ENCODE peak calls at places on chromosomes 6 and 20, in eight cellular contexts. O is PC-9; T is uterus; C is RWPE1; S is A549; I is mesendoderm; K is substantia nigra; L is CD4-positive, alpha-beta memory T cell. Q is an unnamed sample.

GRCh38 chr20:18288748-18289705 is 700 bp downstream of the ZNF133 start:
- DNase-seq in I (peak; percentile 17), C (peak; percentile 39), O (no peak), L (no peak), K (no peak), S (no peak), T (no peak), Q (peak; percentile 18)

GRCh38 chr6:87848616-87849015 is 146.6 kb upstream of the AKIRIN2 start:
- DNase-seq in C (peak; percentile 8), S (no peak), T (no peak), L (no peak), O (peak; percentile 42), K (no peak), I (no peak), Q (peak; percentile 48)

GRCh38 chr6:23137596-23137995 is 568.2 kb downstream of the HDGFL1 start:
- DNase-seq in I (no peak), K (no peak), L (no peak), S (no peak), C (no peak), O (no peak), T (no peak), Q (no peak)

GRCh38 chr6:31332637-31333602 is 24.1 kb downstream of the HLA-B start:
- DNase-seq in K (no peak), O (no peak), T (no peak), L (peak; percentile 52), I (no peak), C (no peak), S (no peak), Q (no peak)

GRCh38 chr20:53981130-53981529 is 89.3 kb downstream of the BCAS1 start:
- DNase-seq in K (no peak), L (no peak), O (no peak), I (no peak), S (no peak), C (no peak), T (no peak), Q (no peak)

GRCh38 chr6:122153530-122153929 is 245.9 kb upstream of the HSF2 start:
- DNase-seq in O (no peak), L (no peak), C (no peak), T (no peak), K (no peak), I (peak; percentile 5), S (no peak), Q (no peak)

GRCh38 chr20:57435498-57436222 is 44.5 kb downstream of the RBM38 start:
- DNase-seq in K (peak; percentile 76), I (peak; percentile 50), C (peak; percentile 85), L (peak; percentile 30), S (peak; percentile 30), O (peak; percentile 96), T (no peak), Q (peak; percentile 77)

GRCh38 chr6:15365273-15365687 is 119.4 kb downstream of the JARID2 start:
- DNase-seq in K (peak; percentile 48), S (peak; percentile 72), T (peak; percentile 54), L (peak; percentile 20), C (peak; percentile 77), I (no peak), O (no peak), Q (peak; percentile 59)

GRCh38 chr6:101276066-101276465 is 117.4 kb upstream of the GRIK2 start:
- DNase-seq in C (no peak), O (no peak), T (no peak), I (no peak), S (no peak), K (no peak), L (no peak), Q (no peak)

GRCh38 chr20:19328676-19329075 is 116.2 kb downstream of the SLC24A3 start:
- DNase-seq in L (no peak), I (no peak), O (peak; percentile 16), K (no peak), T (no peak), S (no peak), C (no peak), Q (no peak)

GRCh38 chr6:42729731-42730130 is 7.3 kb upstream of the PRPH2 start:
- DNase-seq in O (no peak), T (no peak), S (peak; percentile 33), I (no peak), K (no peak), L (no peak), C (no peak), Q (no peak)

GRCh38 chr6:53287336-53288225 is 61.2 kb downstream of the ELOVL5 start:
- DNase-seq in I (no peak), T (no peak), C (no peak), S (no peak), O (no peak), K (peak; percentile 40), L (no peak), Q (no peak)

GRCh38 chr6:75145976-75146375 is 59.9 kb downstream of the COL12A1 start:
- DNase-seq in K (no peak), S (no peak), T (no peak), C (no peak), L (no peak), I (peak; percentile 26), O (no peak), Q (no peak)

GRCh38 chr20:9978395-9979004 is 56.3 kb upstream of the ANKEF1 start:
- DNase-seq in S (peak; percentile 94), L (peak; percentile 61), O (peak; percentile 74), T (peak; percentile 22), K (peak; percentile 12), C (peak; percentile 69), I (peak; percentile 83), Q (peak; percentile 69)

GRCh38 chr6:118783931-118784528 is 109.9 kb upstream of the ASF1A start:
- DNase-seq in S (no peak), T (no peak), K (no peak), O (peak; percentile 54), I (no peak), C (no peak), L (no peak), Q (no peak)

GRCh38 chr6:35177586-35177985 is 36.2 kb upstream of the SCUBE3 start:
- DNase-seq in S (no peak), O (no peak), L (no peak), K (no peak), I (no peak), C (no peak), T (no peak), Q (no peak)

GRCh38 chr6:35176625-35177024 is 35.5 kb upstream of the TCP11 start:
- DNase-seq in L (no peak), T (no peak), K (no peak), C (no peak), O (no peak), S (no peak), I (no peak), Q (no peak)

GRCh38 chr6:35178012-35178411 is 35.7 kb upstream of the SCUBE3 start:
- DNase-seq in K (no peak), I (no peak), L (no peak), T (no peak), S (no peak), O (no peak), C (no peak), Q (no peak)

GRCh38 chr6:35178932-35179832 is 34.6 kb upstream of the SCUBE3 start:
- DNase-seq in T (no peak), L (no peak), O (no peak), C (no peak), I (peak; percentile 41), K (no peak), S (no peak), Q (no peak)

GRCh38 chr6:35177139-35177538 is 36.0 kb upstream of the TCP11 start:
- DNase-seq in I (peak; percentile 35), C (no peak), L (no peak), O (no peak), S (no peak), T (no peak), K (no peak), Q (no peak)
- H3K27ac ChIP-seq in I (no peak overlapping the region), C (no peak overlapping the region), L (no peak overlapping the region), O (no peak overlapping the region), S (no peak overlapping the region), T (no peak overlapping the region), K (no peak overlapping the region), Q (no peak overlapping the region)

DNA sequence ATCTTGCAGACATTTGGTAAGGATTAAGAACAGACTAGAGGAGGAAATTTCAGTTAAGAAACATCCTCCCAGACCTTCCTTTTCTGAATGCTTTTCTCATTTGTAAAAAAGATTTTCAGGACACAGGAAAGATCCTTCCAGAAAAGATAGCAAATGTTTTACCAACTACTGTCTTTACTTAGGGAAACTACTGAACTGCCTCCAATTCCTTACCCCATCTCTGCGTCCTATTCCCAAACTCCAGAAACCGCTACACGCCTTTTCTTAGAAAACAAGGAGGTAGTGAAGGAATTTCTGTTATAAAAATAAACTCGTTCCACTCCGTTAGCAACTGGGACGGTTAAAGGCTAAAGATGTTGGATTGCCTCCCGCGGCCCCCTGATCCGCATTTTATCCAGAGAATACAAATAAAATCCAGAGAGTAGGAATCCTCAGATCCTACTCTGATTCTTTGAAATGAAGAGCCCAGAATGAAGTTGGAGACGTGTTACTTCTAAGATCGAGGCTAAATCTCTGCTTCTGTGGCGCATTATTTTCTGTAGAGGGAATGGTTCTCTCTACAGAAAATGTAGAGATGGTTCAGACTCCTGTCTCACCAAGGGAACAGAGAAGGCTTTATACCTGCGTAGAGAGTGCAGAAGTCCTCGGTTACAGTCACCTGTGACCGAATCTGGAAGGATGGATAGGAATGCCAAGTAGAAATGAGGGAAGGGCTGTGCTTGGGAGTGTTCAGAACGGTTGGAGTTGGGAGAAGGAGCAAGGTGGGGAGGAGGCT is 133.0 kb downstream of the GPX5 start:
- DNase-seq in L (no peak), K (no peak), T (no peak), S (no peak), I (peak; percentile 56), C (peak; percentile 17), O (no peak), Q (no peak)
- H3K27ac ChIP-seq in L (no peak overlapping the region), K (no peak overlapping the region), T (peak overlapping the region; percentile 7), S (peak overlapping the region; percentile 9), I (no peak overlapping the region), C (no peak overlapping the region), O (no peak overlapping the region), Q (no peak overlapping the region)

GRCh38 chr6:36769676-36770499 is 69.4 kb downstream of the CPNE5 start:
- DNase-seq in O (no peak), I (peak; percentile 31), C (no peak), K (no peak), S (no peak), L (no peak), T (no peak), Q (no peak)
- H3K27ac ChIP-seq in O (peak overlapping the region; percentile 54), I (no peak overlapping the region), C (peak overlapping the region; percentile 37), K (no peak overlapping the region), S (no peak overlapping the region), L (peak overlapping the region; percentile 32), T (peak overlapping the region; percentile 56), Q (no peak overlapping the region)

DNA sequence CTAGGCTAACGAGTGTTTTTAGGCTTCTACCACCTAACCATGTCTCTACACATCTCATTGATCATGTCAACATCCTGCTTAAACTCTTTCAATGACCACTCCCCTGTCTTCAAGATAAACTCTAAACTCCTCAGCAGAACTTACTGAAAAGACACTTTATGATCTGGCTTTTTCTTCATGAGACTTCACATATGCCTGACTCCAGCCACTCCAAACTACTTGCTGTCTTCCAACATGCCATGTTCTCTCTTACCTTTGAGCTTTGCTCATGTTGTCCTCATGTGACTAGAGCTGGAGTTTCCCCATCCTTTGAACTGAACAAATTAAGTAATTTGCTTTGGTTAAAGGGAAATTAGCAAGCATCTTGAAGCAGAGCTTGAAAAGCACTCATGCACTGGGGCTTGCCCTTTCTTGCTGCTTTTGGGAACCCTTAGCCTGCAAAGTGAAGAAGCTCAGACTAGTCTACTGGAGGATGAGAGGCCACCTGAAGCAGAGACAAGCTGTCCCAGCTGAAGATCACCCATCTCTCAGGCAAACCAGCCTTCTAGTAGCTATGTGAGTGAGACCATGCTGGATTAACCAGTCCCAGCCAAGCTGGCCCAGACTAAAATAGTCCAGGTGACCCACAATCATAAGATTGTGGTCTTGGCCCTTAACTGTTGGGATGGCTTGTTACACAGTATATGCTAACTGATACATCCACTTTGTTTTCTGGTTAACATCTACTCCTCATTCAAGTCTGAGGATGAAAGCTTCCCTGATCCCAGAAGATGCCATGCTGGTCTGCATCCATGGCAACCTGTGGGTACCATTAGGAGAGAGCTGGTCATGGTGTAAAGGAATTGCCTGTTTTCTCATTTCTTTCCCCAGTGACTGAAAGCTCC is 235.8 kb downstream of the GMPR start:
- DNase-seq in I (no peak), T (no peak), K (no peak), L (peak; percentile 34), S (no peak), C (no peak), O (no peak), Q (no peak)
- H3K27ac ChIP-seq in I (no peak overlapping the region), T (no peak overlapping the region), K (no peak overlapping the region), L (peak overlapping the region; percentile 52), S (no peak overlapping the region), C (no peak overlapping the region), O (no peak overlapping the region), Q (no peak overlapping the region)

Q was measured in foreskin keratinocyte.